ENCODE peak calls at places on chromosomes 1 and 21, in ten cellular contexts. V is SK-N-SH, I is esophagus muscularis mucosa, M is tibial nerve, H is A549, E is stomach, G is ovary, S is H1, A is HepG2, B is sigmoid colon. U is an unnamed sample.

GRCh38 chr1:116667577-116668105 is at the start of gene IGSF3:
- DNase-seq in V (peak; percentile 96), I (no peak), M (peak; percentile 31), H (peak; percentile 59), E (peak; percentile 80), G (peak; percentile 53), S (peak; percentile 85), A (no peak), B (peak; percentile 80), U (peak; percentile 85)

GRCh38 chr1:38027201-38028104 is 14.9 kb downstream of the UTP11 start:
- DNase-seq in V (no peak), I (no peak), M (no peak), H (no peak), E (no peak), G (peak; percentile 38), S (no peak), A (no peak), B (peak; percentile 57), U (no peak)

GRCh38 chr1:84301759-84302380 is 362 bp downstream of the SAMD13 start:
- DNase-seq in V (no peak), I (no peak), M (no peak), H (no peak), E (no peak), G (no peak), S (no peak), A (no peak), B (no peak), U (no peak)

GRCh38 chr1:112704908-112705627 is 1.9 kb downstream of the RHOC start:
- DNase-seq in V (peak; percentile 71), I (peak; percentile 97), M (peak; percentile 85), H (peak; percentile 84), E (peak; percentile 75), G (peak; percentile 89), S (peak; percentile 82), A (peak; percentile 84), B (peak; percentile 97), U (peak; percentile 86)

GRCh38 chr1:203661572-203661971 is 34.9 kb downstream of the ATP2B4 start:
- DNase-seq in V (no peak), I (no peak), M (no peak), H (no peak), E (peak; percentile 84), G (no peak), S (no peak), A (peak; percentile 55), B (no peak), U (peak; percentile 66)

GRCh38 chr1:20150969-20151368 is 11.8 kb downstream of the PLA2G2F start:
- DNase-seq in V (no peak), I (no peak), M (no peak), H (no peak), E (no peak), G (no peak), S (no peak), A (no peak), B (peak; percentile 47), U (no peak)

GRCh38 chr1:170660874-170661645 is 2.9 kb upstream of the PRRX1 start:
- DNase-seq in V (peak; percentile 37), I (no peak), M (no peak), H (no peak), E (no peak), G (peak; percentile 72), S (peak; percentile 59), A (no peak), B (no peak), U (no peak)

GRCh38 chr1:26029864-26030481 is 8.4 kb downstream of the EXTL1 start:
- DNase-seq in V (no peak), I (no peak), M (no peak), H (no peak), E (no peak), G (no peak), S (no peak), A (no peak), B (no peak), U (no peak)

GRCh38 chr1:8985915-8986813 is 40.1 kb downstream of the SLC2A7 start:
- DNase-seq in V (no peak), I (no peak), M (peak; percentile 40), H (peak; percentile 67), E (peak; percentile 88), G (peak; percentile 65), S (no peak), A (peak; percentile 55), B (peak; percentile 95), U (peak; percentile 80)

GRCh38 chr21:27246741-27247140 is 279.9 kb upstream of the ADAMTS5 start:
- DNase-seq in V (no peak), I (no peak), M (no peak), H (no peak), E (no peak), G (no peak), S (no peak), A (no peak), B (no peak), U (no peak)

GRCh38 chr21:44304846-44305245 is 5.0 kb downstream of the PFKL start:
- DNase-seq in V (peak; percentile 91), I (no peak), M (no peak), H (peak; percentile 54), E (peak; percentile 43), G (peak; percentile 72), S (no peak), A (peak; percentile 38), B (no peak), U (peak; percentile 64)

GRCh38 chr1:176574756-176575155 is 111.8 kb downstream of the PAPPA2 start:
- DNase-seq in V (no peak), I (no peak), M (no peak), H (no peak), E (no peak), G (no peak), S (no peak), A (no peak), B (no peak), U (no peak)

DNA sequence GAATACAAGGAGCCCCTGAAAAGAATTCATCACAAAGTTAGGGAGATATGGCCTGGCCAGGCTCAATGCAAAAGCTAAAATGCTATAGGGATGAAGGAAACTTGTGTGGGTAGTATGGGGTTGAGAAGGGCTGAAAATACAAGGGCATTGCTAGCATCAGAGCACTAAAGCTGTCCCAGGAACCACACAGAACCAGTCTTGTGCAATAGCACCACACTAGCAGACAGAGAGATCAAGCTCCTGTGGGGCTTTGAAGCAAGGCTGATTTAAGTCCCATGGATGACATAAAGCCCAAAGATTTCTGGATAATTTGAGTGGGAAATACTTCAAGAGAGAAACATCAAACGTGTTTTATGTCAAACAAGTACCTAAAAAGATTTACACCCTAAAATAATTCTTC is 97.1 kb downstream of the VAV3 start:
- DNase-seq in V (no peak), I (no peak), M (no peak), H (no peak), E (no peak), G (no peak), S (no peak), A (no peak), B (no peak), U (no peak)
- H3K9me3 ChIP-seq in V (no peaks in the 10 kb centered on the region), I (no peaks in the 10 kb centered on the region), M (no peaks in the 10 kb centered on the region), H (no peaks in the 10 kb centered on the region), E (no peaks in the 10 kb centered on the region), G (no peaks in the 10 kb centered on the region), S (no peaks in the 10 kb centered on the region), A (no peaks in the 10 kb centered on the region), B (no peaks in the 10 kb centered on the region), U (no peaks in the 10 kb centered on the region)

GRCh38 chr1:162107911-162108310 is 38.4 kb downstream of the NOS1AP start:
- DNase-seq in V (no peak), I (no peak), M (no peak), H (no peak), E (no peak), G (no peak), S (no peak), A (peak; percentile 41), B (no peak), U (no peak)
- TF ChIP-seq EP300 in V (no peak), I (no peak), M (no peak), H (no peak), E (no peak), G (no peak), S (no peak), A (no peak), B (no peak), U (no peak)

GRCh38 chr1:152251391-152251790 is 27.4 kb upstream of the HRNR start:
- DNase-seq in V (no peak), I (no peak), M (no peak), H (no peak), E (no peak), G (no peak), S (no peak), A (no peak), B (no peak), U (no peak)
- H3K9me3 ChIP-seq in V (no peaks in the 10 kb centered on the region), I (no peaks in the 10 kb centered on the region), M (no peaks in the 10 kb centered on the region), H (no peaks in the 10 kb centered on the region), E (no peaks in the 10 kb centered on the region), G (no peaks in the 10 kb centered on the region), S (peaks cover 66% of the 10 kb centered on the region), A (no peaks in the 10 kb centered on the region), B (no peaks in the 10 kb centered on the region), U (no peaks in the 10 kb centered on the region)

DNA sequence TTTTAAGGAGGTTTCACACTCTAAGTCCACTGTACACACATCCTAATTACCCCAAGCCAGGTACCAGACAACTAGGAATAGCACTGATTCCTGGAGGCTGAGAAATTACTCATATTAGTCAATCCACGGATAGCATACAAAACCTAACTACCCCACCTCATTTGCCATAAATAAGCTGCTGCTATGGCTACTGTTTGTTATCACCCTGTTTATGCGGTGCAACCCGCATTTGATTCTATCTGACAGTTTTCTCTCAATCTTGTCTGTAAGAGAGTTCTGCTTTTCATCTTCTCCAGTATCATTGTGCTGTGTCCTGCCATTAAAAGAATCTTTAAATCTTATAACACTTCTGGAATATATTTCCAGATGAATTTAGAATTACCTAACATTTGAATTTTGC is 1496.5 kb downstream of the PLA2G4A start:
- DNase-seq in V (peak; percentile 9), I (no peak), M (no peak), H (no peak), E (no peak), G (no peak), S (no peak), A (no peak), B (no peak), U (no peak)
- TF ChIP-seq EP300 in V (no peak), I (no peak), M (no peak), H (no peak), E (no peak), G (no peak), S (no peak), A (no peak), B (no peak), U (no peak)